ENCODE peak calls at places on chromosomes 7 and 10, in ten cellular contexts. R, E, P, F, I, Y, M, H, K and C are unnamed samples.

GRCh38 chr10:98045785-98046389 is 15.5 kb upstream of the CRTAC1 start:
- DNase-seq in R (peak; percentile 44), E (peak; percentile 53), P (peak; percentile 38), F (peak; percentile 24), I (peak; percentile 54), Y (peak; percentile 54), M (peak; percentile 86), H (no peak), K (peak; percentile 24), C (peak; percentile 70)

GRCh38 chr10:85542149-85542548 is 824.4 kb downstream of the GRID1 start:
- DNase-seq in R (no peak), E (no peak), P (no peak), F (no peak), I (no peak), Y (no peak), M (no peak), H (no peak), K (no peak), C (no peak)

GRCh38 chr7:1995426-1995825 is 237.3 kb downstream of the MAD1L1 start:
- DNase-seq in R (no peak), E (no peak), P (no peak), F (no peak), I (no peak), Y (no peak), M (no peak), H (no peak), K (no peak), C (no peak)

GRCh38 chr10:110513949-110514348 is 16.2 kb downstream of the DUSP5 start:
- DNase-seq in R (no peak), E (no peak), P (no peak), F (no peak), I (no peak), Y (no peak), M (no peak), H (no peak), K (no peak), C (no peak)

GRCh38 chr10:122112625-122113160 is 123.7 kb downstream of the TACC2 start:
- DNase-seq in R (no peak), E (peak; percentile 97), P (no peak), F (no peak), I (no peak), Y (no peak), M (no peak), H (peak; percentile 69), K (no peak), C (no peak)

GRCh38 chr10:98460837-98461499 is 14.2 kb upstream of the HPS1 start:
- DNase-seq in R (no peak), E (peak; percentile 93), P (no peak), F (no peak), I (no peak), Y (no peak), M (no peak), H (no peak), K (no peak), C (no peak)

GRCh38 chr10:129641351-129641750 is 174.3 kb downstream of the MGMT start:
- DNase-seq in R (no peak), E (no peak), P (no peak), F (no peak), I (no peak), Y (no peak), M (no peak), H (no peak), K (no peak), C (no peak)

GRCh38 chr10:4301296-4301695 is 516.3 kb upstream of the KLF6 start:
- DNase-seq in R (no peak), E (no peak), P (no peak), F (no peak), I (no peak), Y (no peak), M (no peak), H (no peak), K (no peak), C (no peak)

GRCh38 chr7:28096713-28097112 is 83.9 kb downstream of the JAZF1 start:
- DNase-seq in R (peak; percentile 13), E (peak; percentile 71), P (no peak), F (peak; percentile 18), I (peak; percentile 47), Y (peak; percentile 36), M (peak; percentile 60), H (peak; percentile 42), K (peak; percentile 20), C (peak; percentile 71)

GRCh38 chr10:3702569-3702968 is 82.4 kb downstream of the KLF6 start:
- DNase-seq in R (no peak), E (no peak), P (no peak), F (no peak), I (no peak), Y (no peak), M (no peak), H (no peak), K (peak; percentile 18), C (no peak)

GRCh38 chr10:42523098-42523497 is 115.3 kb downstream of the ZNF33B start:
- DNase-seq in R (no peak), E (no peak), P (no peak), F (no peak), I (no peak), Y (no peak), M (no peak), H (no peak), K (no peak), C (no peak)

GRCh38 chr7:68706291-68706690 is 892.0 kb upstream of the AUTS2 start:
- DNase-seq in R (no peak), E (no peak), P (no peak), F (no peak), I (no peak), Y (no peak), M (no peak), H (no peak), K (no peak), C (no peak)

GRCh38 chr7:6422926-6423632 is 24.7 kb downstream of the DAGLB start:
- DNase-seq in R (no peak), E (no peak), P (no peak), F (no peak), I (no peak), Y (peak; percentile 44), M (no peak), H (no peak), K (no peak), C (no peak)

GRCh38 chr7:43727494-43727893 is 1.8 kb downstream of the COA1 start:
- DNase-seq in R (no peak), E (no peak), P (no peak), F (no peak), I (no peak), Y (no peak), M (no peak), H (no peak), K (no peak), C (no peak)

GRCh38 chr10:92692085-92692671 is 2.4 kb downstream of the HHEX start:
- DNase-seq in R (no peak), E (no peak), P (no peak), F (no peak), I (no peak), Y (no peak), M (no peak), H (no peak), K (no peak), C (no peak)

GRCh38 chr10:66837990-66838389 is 87.8 kb upstream of the LRRTM3 start:
- DNase-seq in R (no peak), E (no peak), P (no peak), F (no peak), I (no peak), Y (no peak), M (no peak), H (no peak), K (no peak), C (no peak)

GRCh38 chr7:20514364-20514763 is 101.1 kb upstream of the ABCB5 start:
- DNase-seq in R (no peak), E (peak; percentile 98), P (no peak), F (no peak), I (no peak), Y (no peak), M (no peak), H (no peak), K (peak; percentile 93), C (no peak)

GRCh38 chr10:61985715-61986114 is 84.2 kb downstream of the ARID5B start:
- DNase-seq in R (no peak), E (no peak), P (no peak), F (no peak), I (no peak), Y (no peak), M (no peak), H (no peak), K (no peak), C (no peak)

GRCh38 chr10:121648078-121648477 is 49.8 kb upstream of the FGFR2 start:
- DNase-seq in R (no peak), E (no peak), P (no peak), F (no peak), I (no peak), Y (no peak), M (no peak), H (no peak), K (no peak), C (no peak)

GRCh38 chr7:156479596-156479995 is 161.0 kb upstream of the RNF32 start:
- DNase-seq in R (no peak), E (no peak), P (no peak), F (no peak), I (no peak), Y (no peak), M (no peak), H (no peak), K (no peak), C (no peak)

GRCh38 chr7:88357295-88357694 is 50.6 kb upstream of the STEAP4 start:
- DNase-seq in R (no peak), E (no peak), P (no peak), F (no peak), I (no peak), Y (no peak), M (no peak), H (no peak), K (no peak), C (no peak)

GRCh38 chr7:2514473-2515423 is 4.8 kb upstream of the LFNG start:
- DNase-seq in R (no peak), E (no peak), P (no peak), F (no peak), I (no peak), Y (no peak), M (no peak), H (no peak), K (no peak), C (no peak)

GRCh38 chr10:1050555-1050954 is 1.6 kb upstream of the IDI1 start:
- DNase-seq in R (no peak), E (no peak), P (no peak), F (no peak), I (peak; percentile 51), Y (peak; percentile 58), M (peak; percentile 78), H (no peak), K (no peak), C (peak; percentile 61)

GRCh38 chr7:19969859-19970493 is 196.6 kb upstream of the TMEM196 start:
- DNase-seq in R (no peak), E (peak; percentile 70), P (no peak), F (no peak), I (no peak), Y (no peak), M (no peak), H (no peak), K (no peak), C (no peak)

GRCh38 chr10:30219977-30220751 is 128.9 kb downstream of the MTPAP start:
- DNase-seq in R (no peak), E (peak; percentile 70), P (no peak), F (peak; percentile 86), I (no peak), Y (no peak), M (peak; percentile 75), H (no peak), K (no peak), C (no peak)

GRCh38 chr10:31921031-31921430 is 7.6 kb downstream of the ARHGAP12 start:
- DNase-seq in R (no peak), E (no peak), P (no peak), F (no peak), I (no peak), Y (peak; percentile 73), M (peak; percentile 34), H (no peak), K (no peak), C (no peak)

GRCh38 chr10:117936136-117936535 is 110.6 kb downstream of the RAB11FIP2 start:
- DNase-seq in R (no peak), E (no peak), P (no peak), F (no peak), I (no peak), Y (no peak), M (no peak), H (no peak), K (no peak), C (no peak)

GRCh38 chr10:26573674-26574073 is 123.8 kb upstream of the PDSS1 start:
- DNase-seq in R (no peak), E (no peak), P (no peak), F (no peak), I (no peak), Y (no peak), M (no peak), H (no peak), K (no peak), C (no peak)